ENCODE peak calls at places on chromosomes 1 and 21, in four cellular contexts. D is K562, X is HepG2, P is GM12878. O is an unnamed sample.

GRCh38 chr1:185045793-185046441 is 559 bp downstream of the RNF2 start:
- DNase-seq in D (peak; percentile 74), X (no peak), P (no peak), O (peak; percentile 71)

GRCh38 chr1:180195916-180196315 is 34.1 kb upstream of the LHX4 start:
- DNase-seq in D (no peak), X (no peak), P (no peak), O (no peak)

GRCh38 chr21:33884361-33885157 is 31.0 kb downstream of the ATP5PO start:
- DNase-seq in D (no peak), X (no peak), P (no peak), O (no peak)

GRCh38 chr1:230255991-230256390 is 170.1 kb downstream of the PGBD5 start:
- DNase-seq in D (no peak), X (no peak), P (no peak), O (no peak)

GRCh38 chr1:115883240-115883639 is 42.3 kb upstream of the NHLH2 start:
- DNase-seq in D (no peak), X (no peak), P (no peak), O (no peak)

GRCh38 chr1:93221913-93222312 is 41.4 kb downstream of the CCDC18 start:
- DNase-seq in D (no peak), X (peak; percentile 87), P (no peak), O (no peak)

GRCh38 chr1:147171399-147172167 is 687 bp downstream of the PRKAB2 start:
- DNase-seq in D (peak; percentile 26), X (no peak), P (no peak), O (peak; percentile 26)

GRCh38 chr21:34807146-34807880 is 138.5 kb downstream of the CLIC6 start:
- DNase-seq in D (no peak), X (no peak), P (no peak), O (no peak)

GRCh38 chr1:198892065-198892464 is 253.2 kb downstream of the PTPRC start:
- DNase-seq in D (no peak), X (no peak), P (no peak), O (no peak)

GRCh38 chr21:46264046-46264689 is 21.2 kb downstream of the MCM3AP start:
- DNase-seq in D (no peak), X (no peak), P (no peak), O (no peak)

GRCh38 chr1:96971439-96971838 is 249.9 kb downstream of the PTBP2 start:
- DNase-seq in D (no peak), X (no peak), P (no peak), O (no peak)

GRCh38 chr1:182739545-182739944 is 50.0 kb upstream of the NPL start:
- DNase-seq in D (peak; percentile 23), X (peak; percentile 44), P (no peak), O (no peak)

GRCh38 chr1:89276690-89277089 is 4.0 kb upstream of the GBP5 start:
- DNase-seq in D (no peak), X (no peak), P (no peak), O (no peak)

GRCh38 chr1:207079706-207080246 is 8.9 kb upstream of the C4BPB start:
- DNase-seq in D (peak; percentile 36), X (no peak), P (no peak), O (no peak)

GRCh38 chr1:205237526-205238484 is 10.1 kb downstream of the TMCC2 start:
- DNase-seq in D (peak; percentile 61), X (no peak), P (no peak), O (no peak)

GRCh38 chr1:235105051-235106043 is 23.3 kb downstream of the TOMM20 start:
- DNase-seq in D (no peak), X (no peak), P (peak; percentile 86), O (no peak)

GRCh38 chr1:58249729-58250586 is 296.6 kb downstream of the OMA1 start:
- DNase-seq in D (no peak), X (peak; percentile 20), P (no peak), O (peak; percentile 68)

GRCh38 chr1:9992910-9993309 is 4.1 kb upstream of the RBP7 start:
- DNase-seq in D (no peak), X (no peak), P (no peak), O (no peak)

GRCh38 chr1:160637821-160638539 is 8.9 kb downstream of the SLAMF1 start:
- DNase-seq in D (no peak), X (peak; percentile 58), P (no peak), O (no peak)

GRCh38 chr1:241918879-241919278 is 38.7 kb upstream of the BECN2 start:
- DNase-seq in D (no peak), X (no peak), P (no peak), O (no peak)

GRCh38 chr1:113804421-113805255 is 7.6 kb downstream of the RSBN1 start:
- DNase-seq in D (peak; percentile 82), X (peak; percentile 84), P (no peak), O (peak; percentile 43)

GRCh38 chr1:45622891-45623394 is 911 bp downstream of the CCDC17 start:
- DNase-seq in D (no peak), X (no peak), P (no peak), O (no peak)

GRCh38 chr1:52751589-52752306 is 25.5 kb downstream of the ZYG11B start:
- DNase-seq in D (peak; percentile 27), X (no peak), P (no peak), O (no peak)

GRCh38 chr1:193185861-193186714 is at the start of gene B3GALT2:
- DNase-seq in D (no peak), X (peak; percentile 32), P (no peak), O (peak; percentile 19)

DNA sequence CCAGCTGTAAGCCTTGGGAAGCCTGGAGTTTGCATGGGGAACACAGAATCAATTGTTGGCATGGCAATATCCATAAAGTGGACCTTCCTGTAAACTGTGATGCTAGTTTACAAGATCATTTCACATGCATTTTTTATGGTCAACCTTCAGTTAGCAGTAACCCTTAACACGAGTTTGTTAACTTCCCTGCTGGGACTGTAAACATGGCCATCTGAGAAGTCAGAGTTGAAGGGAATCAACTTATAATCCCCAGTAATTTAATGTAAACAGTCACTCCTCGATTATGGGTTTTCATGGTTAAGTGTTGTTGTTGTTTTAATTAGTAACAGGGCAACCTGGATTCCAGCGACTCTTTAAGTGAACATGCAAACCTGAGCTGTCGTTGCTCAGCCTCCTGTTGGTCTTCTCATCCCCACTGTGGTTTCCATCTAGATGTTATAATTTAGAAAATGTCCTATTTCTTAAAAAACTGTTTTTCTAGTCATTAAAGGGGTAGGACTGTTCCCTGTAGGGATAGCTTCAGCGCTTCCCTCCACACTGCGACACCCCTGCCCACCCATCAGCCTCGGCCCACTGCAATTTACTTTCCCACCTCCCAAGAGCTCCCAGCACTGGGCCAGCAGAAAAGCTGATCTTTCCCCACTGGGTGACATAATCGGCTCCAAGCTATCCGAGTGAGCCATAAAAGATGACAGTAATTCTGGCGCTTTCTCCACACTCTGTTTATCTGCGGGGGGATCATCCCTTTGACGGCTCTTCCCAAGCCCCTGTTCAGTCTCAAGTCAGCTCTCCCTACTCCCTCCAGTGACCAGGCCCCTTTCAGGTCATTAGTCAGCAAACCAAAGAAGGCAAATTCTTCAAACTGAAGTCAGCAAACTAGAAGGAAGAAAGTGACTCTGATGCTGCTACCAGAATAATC is 107.6 kb upstream of the IPO9 start:
- DNase-seq in D (no peak), X (no peak), P (no peak), O (no peak)
- TF ChIP-seq TARDBP in D (no peak), X (no peak), P (no peak), O (no peak)

GRCh38 chr1:165383067-165383466 is 26.6 kb upstream of the LMX1A start:
- DNase-seq in D (no peak), X (no peak), P (no peak), O (no peak)
- TF ChIP-seq TARDBP in D (no peak), X (no peak), P (no peak), O (no peak)

GRCh38 chr1:65538013-65538578 is 117.6 kb downstream of the LEPR start:
- DNase-seq in D (no peak), X (no peak), P (no peak), O (no peak)

GRCh38 chr1:65538664-65539063 is 118.2 kb downstream of the LEPR start:
- DNase-seq in D (no peak), X (no peak), P (no peak), O (no peak)

GRCh38 chr1:65539272-65540131 is 119.0 kb downstream of the LEPR start:
- DNase-seq in D (no peak), X (no peak), P (no peak), O (no peak)

GRCh38 chr1:65531972-65532570 is 111.6 kb downstream of the LEPR start:
- DNase-seq in D (no peak), X (no peak), P (no peak), O (no peak)

DNA sequence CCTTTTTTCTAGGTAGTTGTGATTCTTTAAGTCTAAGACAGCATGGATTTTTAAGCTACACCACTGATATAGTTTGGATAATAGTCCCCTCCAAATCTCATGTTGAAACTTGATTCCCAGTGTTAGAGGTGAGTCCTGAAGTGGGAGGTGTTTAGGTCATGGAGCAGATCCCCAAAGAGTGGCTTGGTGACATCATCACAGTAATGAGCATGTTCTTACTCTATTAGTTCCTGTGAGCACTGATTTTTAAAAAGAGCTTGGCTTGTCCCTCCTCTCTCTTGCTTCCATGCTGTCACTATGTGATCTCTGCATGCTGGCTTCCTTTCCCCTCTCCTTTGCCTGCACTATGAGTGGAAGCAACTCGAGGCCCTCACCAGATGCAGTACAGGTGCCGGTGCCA is 115.5 kb downstream of the LEPR start:
- DNase-seq in D (no peak), X (no peak), P (no peak), O (no peak)
- TF ChIP-seq TARDBP in D (no peak), X (no peak), P (no peak), O (no peak)

DNA sequence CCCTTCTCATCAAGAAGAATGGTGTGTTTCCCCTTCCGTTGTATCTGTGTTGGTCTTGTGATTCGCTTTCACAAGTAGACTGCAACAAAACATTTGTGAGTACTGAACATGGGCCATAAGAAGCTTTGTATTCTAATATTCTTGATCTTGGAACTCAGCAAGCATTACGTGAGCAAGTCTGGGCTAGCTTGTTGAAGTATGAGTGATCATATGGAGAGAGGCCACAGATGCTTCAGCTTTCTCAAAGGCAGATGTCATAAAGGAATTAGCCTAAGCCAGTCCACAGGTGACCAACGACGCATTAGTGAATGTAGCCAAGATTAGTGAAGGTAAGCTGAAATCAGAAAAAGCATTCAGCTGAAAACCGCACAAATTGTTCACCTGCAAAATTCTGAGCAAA is 609.6 kb upstream of the NEGR1 start:
- DNase-seq in D (no peak), X (no peak), P (no peak), O (no peak)
- TF ChIP-seq TARDBP in D (no peak), X (no peak), P (no peak), O (no peak)

DNA sequence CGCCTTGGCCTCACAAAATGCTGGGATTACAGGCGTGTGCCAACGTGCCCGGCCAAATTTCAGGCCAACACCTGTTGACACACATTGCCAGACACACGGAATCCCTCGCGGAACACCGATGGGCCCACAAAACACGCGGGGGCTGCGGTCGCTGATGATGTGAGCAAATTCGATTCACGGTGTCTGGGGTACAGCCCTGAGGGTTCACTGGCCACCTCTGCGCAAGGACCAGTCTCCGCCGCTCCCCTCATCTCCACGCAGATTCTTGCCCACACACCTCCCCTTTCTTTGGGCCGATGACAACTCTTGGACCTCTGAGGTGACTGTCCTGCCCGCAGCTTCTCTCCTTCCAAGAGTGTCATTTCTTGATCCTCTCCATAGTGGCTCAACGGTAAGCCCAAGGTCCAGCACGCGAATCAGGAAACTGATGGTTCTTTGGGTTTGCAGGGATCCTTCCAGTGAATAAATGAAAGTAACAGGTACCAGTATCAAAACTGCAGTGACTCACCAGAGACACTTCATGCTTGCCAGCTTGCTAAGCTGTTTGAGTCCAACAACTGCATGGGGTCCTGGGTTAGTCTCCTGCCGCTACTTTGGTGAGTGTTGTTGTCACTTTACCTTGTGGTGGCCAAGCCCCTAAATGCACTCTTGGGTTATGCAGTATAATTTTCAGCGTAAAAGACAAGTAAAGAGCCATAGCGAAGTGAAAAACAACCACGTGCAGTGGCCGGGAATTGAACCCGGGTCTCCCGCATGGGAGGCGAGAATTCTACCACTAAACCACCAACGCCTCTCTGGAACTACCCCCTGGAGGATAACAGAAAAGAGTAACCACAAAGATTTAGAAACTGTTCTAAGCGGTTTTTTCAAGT is 11.0 kb upstream of the RNU1-3 start:
- DNase-seq in D (peak; percentile 70), X (peak; percentile 88), P (peak; percentile 24), O (peak; percentile 71)
- TF ChIP-seq TARDBP in D (no peak), X (peak; percentile 44), P (peak; percentile 56), O (no peak)

GRCh38 chr1:21104683-21105082 is 72.0 kb downstream of the EIF4G3 start:
- DNase-seq in D (no peak), X (no peak), P (no peak), O (no peak)
- TF ChIP-seq TARDBP in D (no peak), X (no peak), P (no peak), O (no peak)